ENCODE peak calls at places on chromosomes 1 and 21, in eight cellular contexts. P, F, N, T, Z, E, G and W are unnamed samples.

GRCh38 chr1:51344602-51345299 is 14.4 kb upstream of the TTC39A start:
- DNase-seq in P (no peak), F (peak), N (no peak), T (no peak), Z (peak), E (peak), G (no peak), W (no peak)

GRCh38 chr1:86375688-86376087 is 20.4 kb downstream of the ODF2L start:
- DNase-seq in P (no peak), F (no peak), N (no peak), T (no peak), Z (no peak), E (no peak), G (no peak), W (no peak)

GRCh38 chr1:208772891-208773290 is 528.7 kb upstream of the PLXNA2 start:
- DNase-seq in P (no peak), F (no peak), N (no peak), T (no peak), Z (no peak), E (no peak), G (no peak), W (no peak)

GRCh38 chr1:12601690-12602632 is 16.0 kb downstream of the DHRS3 start:
- DNase-seq in P (no peak), F (peak), N (no peak), T (peak), Z (no peak), E (peak), G (no peak), W (peak)

GRCh38 chr1:218546314-218546713 is 201.2 kb downstream of the TGFB2 start:
- DNase-seq in P (no peak), F (no peak), N (no peak), T (no peak), Z (no peak), E (no peak), G (no peak), W (no peak)

GRCh38 chr1:94020764-94021579 is 100.0 kb downstream of the ABCA4 start:
- DNase-seq in P (no peak), F (no peak), N (no peak), T (no peak), Z (no peak), E (no peak), G (no peak), W (peak)

GRCh38 chr21:43708745-43709381 is 10.1 kb upstream of the PDXK start:
- DNase-seq in P (no peak), F (no peak), N (no peak), T (no peak), Z (no peak), E (no peak), G (no peak), W (no peak)

GRCh38 chr21:45555557-45556301 is 13.5 kb upstream of the SLC19A1 start:
- DNase-seq in P (peak), F (peak), N (no peak), T (no peak), Z (peak), E (peak), G (peak), W (peak)

GRCh38 chr1:219573158-219573557 is 39.7 kb downstream of the ZC3H11B start:
- DNase-seq in P (no peak), F (no peak), N (no peak), T (no peak), Z (no peak), E (no peak), G (no peak), W (no peak)

GRCh38 chr1:213999732-214000131 is 12.0 kb downstream of the PROX1 start:
- DNase-seq in P (no peak), F (no peak), N (no peak), T (no peak), Z (no peak), E (no peak), G (no peak), W (no peak)

GRCh38 chr1:15151871-15152270 is 1.7 kb upstream of the TMEM51 start:
- DNase-seq in P (no peak), F (no peak), N (no peak), T (no peak), Z (no peak), E (no peak), G (no peak), W (no peak)

GRCh38 chr1:15153842-15154479 is 414 bp downstream of the TMEM51 start:
- DNase-seq in P (no peak), F (peak), N (no peak), T (no peak), Z (peak), E (peak), G (peak), W (peak)

GRCh38 chr1:15151377-15151806 is 2.2 kb upstream of the TMEM51 start:
- DNase-seq in P (no peak), F (peak), N (no peak), T (no peak), Z (no peak), E (no peak), G (no peak), W (no peak)

GRCh38 chr1:15153184-15153841 is at the start of gene TMEM51:
- DNase-seq in P (no peak), F (peak), N (no peak), T (no peak), Z (peak), E (peak), G (peak), W (peak)

DNA sequence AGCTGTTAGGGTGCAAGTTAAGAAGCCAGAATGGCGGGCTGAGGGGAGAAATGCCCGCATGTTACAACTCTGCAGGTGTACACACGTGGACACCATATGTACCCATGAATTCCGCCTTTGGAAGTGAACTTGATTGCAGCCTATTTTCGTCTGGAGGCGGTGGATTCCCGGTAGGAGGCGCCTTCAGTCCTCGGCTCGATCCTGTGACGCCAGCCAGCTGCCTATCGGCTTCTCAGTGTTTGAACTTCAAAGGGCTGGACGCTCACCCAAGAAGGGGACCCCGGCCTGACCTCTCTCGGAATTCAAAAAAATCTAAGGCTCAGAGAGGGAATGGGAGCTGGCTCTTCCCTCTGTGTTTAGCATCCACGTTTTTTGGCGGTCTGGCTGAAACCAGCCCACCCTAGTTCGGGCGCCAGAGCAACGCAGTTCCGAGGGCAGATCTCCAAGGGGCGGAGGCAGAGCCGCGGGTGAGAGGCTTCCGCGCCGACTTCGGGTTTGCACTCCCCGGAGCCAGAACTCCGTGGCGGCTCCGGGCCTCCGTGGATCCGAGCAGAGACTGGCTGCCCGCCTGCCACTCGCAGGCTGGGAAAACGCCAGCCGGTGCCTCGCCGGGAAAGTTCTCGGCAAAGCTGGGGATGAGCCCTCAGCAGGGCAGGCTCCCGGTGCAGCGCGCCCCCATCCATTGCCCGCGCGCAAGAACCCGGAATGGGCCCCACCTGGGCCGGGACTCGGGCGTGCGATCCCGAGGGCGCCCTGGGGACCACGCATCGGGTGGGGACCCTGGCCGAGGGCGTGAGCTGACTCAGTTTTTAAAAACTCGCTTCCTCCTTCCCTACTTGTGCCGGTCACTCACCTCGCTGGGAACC is 996 bp upstream of the TMEM51 start:
- DNase-seq in P (peak), F (peak), N (peak), T (no peak), Z (peak), E (peak), G (peak), W (peak)
- H3K4me3 ChIP-seq in P (peak), F (peak), N (peak), T (no peak), Z (peak), E (peak), G (peak), W (peak)

DNA sequence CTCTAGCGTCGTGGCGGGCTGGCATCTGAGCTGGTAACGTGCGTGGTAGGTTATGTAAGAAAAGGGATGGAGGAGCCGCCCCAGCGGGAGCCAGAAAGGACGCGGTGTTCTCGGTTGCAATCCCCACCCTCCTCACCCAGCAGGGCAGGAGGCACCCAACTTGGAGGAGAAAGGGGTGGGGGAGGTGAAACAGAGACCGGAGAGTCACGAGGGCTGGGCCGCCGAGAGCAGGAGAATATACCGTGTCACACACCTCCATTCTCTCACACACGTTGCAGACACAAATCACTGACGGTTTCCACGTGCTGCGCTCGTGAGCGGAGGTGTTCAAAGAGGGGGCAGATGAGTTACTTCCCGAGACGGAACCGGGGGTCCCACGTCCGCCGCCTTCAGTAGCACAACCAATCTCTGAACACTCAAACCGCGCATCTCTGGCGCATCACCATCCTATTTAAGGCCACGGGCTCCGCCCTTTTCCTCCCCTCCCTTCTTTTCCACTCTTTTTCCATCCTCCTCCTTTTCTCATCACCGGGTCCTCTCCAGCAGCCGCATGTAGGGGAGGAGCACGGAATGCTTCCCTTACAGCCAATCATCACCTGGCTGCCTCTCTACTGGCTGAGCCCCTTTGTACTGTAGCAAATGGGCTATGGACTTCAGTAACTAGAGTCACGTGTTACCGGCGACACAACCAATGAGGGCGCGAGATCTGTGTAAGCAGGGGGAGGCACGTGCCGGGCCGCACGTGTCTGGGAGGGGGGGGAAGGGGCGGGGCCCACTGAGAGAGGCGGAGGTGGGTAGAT is at the start of gene CIART:
- DNase-seq in P (peak), F (peak), N (peak), T (peak), Z (peak), E (peak), G (peak), W (peak)
- H3K4me3 ChIP-seq in P (peak), F (peak), N (peak), T (peak), Z (peak), E (peak), G (peak), W (peak)

GRCh38 chr1:1355376-1355775 is 3.0 kb downstream of the MXRA8 start:
- DNase-seq in P (no peak), F (peak), N (no peak), T (no peak), Z (no peak), E (peak), G (no peak), W (no peak)

GRCh38 chr1:1354271-1355247 is 3.8 kb downstream of the MXRA8 start:
- DNase-seq in P (no peak), F (no peak), N (no peak), T (no peak), Z (no peak), E (no peak), G (no peak), W (no peak)

GRCh38 chr1:1357871-1358432 is 403 bp downstream of the MXRA8 start:
- DNase-seq in P (no peak), F (no peak), N (no peak), T (peak), Z (no peak), E (no peak), G (no peak), W (peak)

GRCh38 chr1:1356796-1357401 is 1.5 kb downstream of the MXRA8 start:
- DNase-seq in P (no peak), F (peak), N (no peak), T (no peak), Z (no peak), E (peak), G (no peak), W (no peak)

DNA sequence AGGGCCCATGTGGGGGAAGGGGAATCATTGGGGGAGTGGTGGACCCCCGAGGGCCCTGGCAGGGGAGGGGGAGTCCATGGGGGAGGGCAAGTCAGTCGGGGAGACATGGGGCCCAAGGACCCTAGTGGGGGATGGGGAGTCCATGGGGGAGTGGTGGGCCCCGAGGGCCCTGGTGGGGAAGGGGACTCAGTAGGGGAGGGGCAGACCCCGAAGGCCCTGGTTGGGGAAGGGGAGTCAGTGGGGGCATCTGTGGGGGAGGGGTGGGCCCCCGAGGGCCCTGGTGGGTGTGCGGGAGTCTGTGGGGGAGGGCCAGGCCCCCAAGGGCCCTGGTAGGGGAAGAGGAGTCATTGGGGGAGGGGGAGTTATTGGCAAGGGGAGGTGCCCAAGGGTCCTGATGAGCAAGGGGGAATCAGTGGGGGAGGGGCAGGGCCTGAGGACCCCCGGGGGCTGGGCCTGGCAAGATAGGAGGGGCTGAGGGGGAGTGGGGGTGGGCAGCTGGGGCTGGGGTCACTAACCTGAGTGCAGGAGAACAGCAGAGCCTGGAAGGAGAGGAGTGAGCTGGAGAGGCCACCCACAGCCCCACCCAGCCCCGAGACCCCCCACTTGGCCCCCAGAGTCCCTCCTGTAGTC is 2.1 kb downstream of the MXRA8 start:
- DNase-seq in P (no peak), F (no peak), N (no peak), T (no peak), Z (no peak), E (no peak), G (no peak), W (no peak)
- H3K4me3 ChIP-seq in P (peak), F (no peak), N (no peak), T (no peak), Z (peak), E (no peak), G (peak), W (peak)

GRCh38 chr1:17486242-17486641 is 46.8 kb upstream of the RCC2 start:
- DNase-seq in P (no peak), F (no peak), N (no peak), T (no peak), Z (no peak), E (no peak), G (no peak), W (no peak)

GRCh38 chr1:17485280-17485679 is 45.8 kb upstream of the RCC2 start:
- DNase-seq in P (no peak), F (peak), N (no peak), T (no peak), Z (no peak), E (no peak), G (no peak), W (no peak)

GRCh38 chr1:17494114-17494729 is 45.3 kb upstream of the ARHGEF10L start:
- DNase-seq in P (peak), F (peak), N (no peak), T (peak), Z (peak), E (peak), G (peak), W (peak)

DNA sequence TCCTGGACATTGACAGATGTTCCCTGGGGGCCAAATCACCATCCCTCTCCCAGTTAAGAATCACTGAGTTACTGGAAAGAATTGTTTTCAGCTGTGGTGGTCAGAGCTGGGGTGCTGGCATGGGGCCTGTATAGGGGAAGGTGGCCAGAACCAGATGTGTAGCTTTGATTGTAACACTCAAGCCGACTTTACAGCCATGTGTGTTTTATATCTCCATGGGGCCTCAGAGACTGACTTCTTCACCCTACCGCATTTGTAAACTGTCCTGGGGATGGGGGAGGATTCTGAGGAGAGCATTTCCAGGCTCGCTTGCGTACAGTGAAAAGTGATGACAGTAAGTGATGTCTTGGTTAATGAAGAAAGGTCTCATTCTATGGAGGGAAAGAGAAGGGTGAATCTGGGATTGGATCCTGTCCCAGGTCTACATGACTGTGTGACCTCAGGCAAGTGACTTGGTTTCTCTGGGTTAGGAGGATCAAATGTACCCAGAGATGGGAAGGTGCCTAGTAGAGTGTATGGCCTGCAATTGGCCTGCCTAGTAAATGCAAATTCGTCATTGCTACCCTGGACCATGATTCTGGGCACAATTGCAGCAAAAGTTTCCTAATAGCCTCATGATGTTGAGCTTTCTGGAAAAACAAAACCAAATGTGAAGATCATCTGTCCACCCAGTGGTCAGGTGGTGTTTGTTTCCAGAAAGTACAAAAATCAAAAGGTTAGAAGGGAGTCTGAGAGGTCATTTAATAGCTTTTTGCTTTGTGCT is 49.7 kb upstream of the RCC2 start:
- DNase-seq in P (no peak), F (no peak), N (no peak), T (no peak), Z (no peak), E (no peak), G (no peak), W (no peak)
- H3K4me3 ChIP-seq in P (no peak), F (no peak), N (no peak), T (no peak), Z (no peak), E (no peak), G (no peak), W (no peak)

DNA sequence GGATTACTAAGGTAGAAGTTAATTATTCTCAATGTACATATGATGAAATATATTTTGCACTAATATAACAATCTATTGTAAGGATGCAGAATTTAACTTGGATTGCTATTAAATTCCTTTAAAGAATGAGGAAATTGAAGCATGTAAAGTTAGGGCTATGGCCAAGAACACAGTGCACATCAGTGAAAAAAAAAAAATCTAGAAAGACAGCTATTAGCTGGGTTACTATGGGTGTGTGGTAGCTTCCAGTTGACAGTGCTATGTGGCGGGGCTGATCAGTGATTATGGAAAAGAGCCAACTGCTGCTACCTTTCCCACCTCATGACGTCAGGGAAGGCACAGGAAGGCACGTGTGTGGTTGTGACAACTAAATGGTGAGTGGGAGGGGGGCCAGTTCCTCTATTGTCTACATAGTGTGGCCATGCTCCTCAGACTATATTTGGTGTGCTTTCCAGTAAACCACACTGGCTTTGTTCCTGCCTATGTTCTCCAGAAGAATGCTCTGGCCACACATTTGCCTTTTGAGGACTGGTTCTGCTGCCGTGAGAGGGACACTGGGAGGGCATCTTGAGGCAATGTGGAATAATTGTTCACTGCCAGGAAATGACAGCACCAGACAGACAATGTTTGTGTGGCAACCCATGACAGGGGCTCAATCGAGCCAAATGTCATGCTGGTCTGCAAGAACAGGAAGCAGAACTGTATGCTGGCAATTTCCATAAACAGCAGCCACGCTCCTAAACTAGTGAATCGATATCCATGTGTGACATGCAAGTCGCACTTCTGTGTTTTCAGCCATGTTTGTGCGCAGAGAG is 2.9 kb upstream of the SDE2 start:
- DNase-seq in P (peak), F (no peak), N (peak), T (peak), Z (peak), E (peak), G (no peak), W (peak)
- H3K4me3 ChIP-seq in P (no peak), F (no peak), N (no peak), T (peak), Z (peak), E (no peak), G (peak), W (peak)

DNA sequence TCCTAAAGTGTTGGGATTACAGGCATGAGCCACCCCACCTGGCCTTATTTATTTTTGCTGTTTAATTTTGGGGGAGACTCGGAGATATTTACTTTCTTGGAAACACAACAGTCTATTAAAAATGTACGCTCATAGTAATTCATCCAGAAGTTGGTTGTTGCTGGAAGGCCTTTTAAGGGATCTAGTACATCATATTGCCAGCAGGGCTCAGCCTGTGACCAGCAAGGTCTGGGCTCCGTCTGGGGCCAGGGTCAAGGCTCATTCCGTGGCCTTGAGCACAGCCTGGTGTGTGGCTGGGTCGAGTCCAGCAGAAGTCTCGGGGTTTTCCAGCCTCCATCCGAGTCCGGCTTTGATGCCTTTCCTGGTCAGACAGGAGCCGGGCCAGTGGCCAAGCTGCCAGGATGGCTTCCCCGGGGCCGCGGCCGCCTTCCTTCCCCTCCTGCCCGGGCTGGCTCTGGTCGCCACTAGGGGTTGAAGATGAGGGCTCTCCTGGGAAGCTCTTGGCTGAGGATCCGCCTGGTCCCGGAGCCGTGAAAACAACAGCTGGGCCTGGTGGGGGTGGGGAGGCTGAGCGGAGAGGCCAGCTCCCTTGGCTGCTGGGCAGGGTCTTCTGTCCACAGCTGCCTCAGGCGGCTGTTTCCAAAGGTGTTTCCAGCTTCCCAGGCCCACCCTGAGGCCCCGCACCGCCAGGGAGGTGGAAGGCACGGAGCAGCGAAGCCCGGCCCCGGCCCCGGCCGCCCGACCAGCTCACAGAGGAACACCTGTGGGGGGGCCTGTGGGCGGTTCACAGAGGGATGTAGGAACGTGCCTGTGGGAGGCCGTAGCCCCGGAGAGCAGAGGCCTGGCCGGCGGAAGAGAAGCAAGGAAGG is 5.1 kb upstream of the VWA1 start:
- DNase-seq in P (peak), F (peak), N (no peak), T (no peak), Z (peak), E (peak), G (no peak), W (peak)
- H3K4me3 ChIP-seq in P (peak), F (no peak), N (no peak), T (no peak), Z (no peak), E (no peak), G (no peak), W (no peak)